ENCODE peak calls at places on chromosomes 13 and 19, in eight cellular contexts. R is Kasumi-1; M is mucosa of gallbladder; C is fibroblast of pulmonary artery; D is EL; E is foreskin fibroblast; Y is hepatic stellate cell; H is stimulated activated CD4-positive, alpha-beta T cell treated with anti-CD3 and anti-CD28 coated beads, Interleukin-12 subunit alpha, Interleukin-12 subunit beta, amount 100 ng/mL, for 48 hours. V is an unnamed sample.

GRCh38 chr13:99303863-99304521 is 3.2 kb downstream of the GPR183 start:
- DNase-seq in E (no peak), R (peak; percentile 24), D (no peak), Y (no peak), M (peak; percentile 26), H (peak; percentile 68), C (no peak), V (no peak)

GRCh38 chr13:99269627-99270252 is 11.6 kb upstream of the GPR18 start:
- DNase-seq in E (peak; percentile 55), Y (peak; percentile 22), H (no peak), D (peak; percentile 48), M (no peak), R (peak; percentile 78), C (peak; percentile 80), V (peak; percentile 49)

GRCh38 chr13:80033286-80033685 is 307.6 kb downstream of the SPRY2 start:
- DNase-seq in Y (no peak), M (no peak), C (no peak), D (no peak), R (no peak), E (no peak), H (no peak), V (no peak)

GRCh38 chr13:106471957-106472543 is 63.4 kb downstream of the EFNB2 start:
- DNase-seq in H (no peak), D (peak; percentile 91), R (no peak), M (peak; percentile 31), C (peak; percentile 80), E (peak; percentile 68), Y (peak; percentile 85), V (peak; percentile 35)

GRCh38 chr19:4140237-4140711 is 13.2 kb upstream of the CREB3L3 start:
- DNase-seq in H (no peak), M (no peak), E (peak; percentile 48), C (peak; percentile 75), R (peak; percentile 84), Y (peak; percentile 84), D (peak; percentile 67), V (no peak)

GRCh38 chr13:84481958-84482357 is 599.7 kb upstream of the SLITRK1 start:
- DNase-seq in H (no peak), D (peak; percentile 25), C (peak; percentile 65), Y (peak; percentile 1), E (peak; percentile 44), R (no peak), M (no peak), V (peak; percentile 40)

GRCh38 chr13:58495668-58496067 is 864.1 kb downstream of the PCDH17 start:
- DNase-seq in H (no peak), R (no peak), E (no peak), D (no peak), M (no peak), Y (no peak), C (no peak), V (no peak)

GRCh38 chr13:22061371-22061805 is 390.5 kb downstream of the FGF9 start:
- DNase-seq in R (no peak), C (no peak), D (no peak), E (no peak), Y (no peak), H (peak; percentile 43), M (no peak), V (no peak)

GRCh38 chr19:47381653-47382279 is 32.7 kb downstream of the DHX34 start:
- DNase-seq in R (no peak), M (no peak), C (no peak), H (no peak), Y (no peak), D (no peak), E (no peak), V (no peak)

GRCh38 chr13:32940601-32941000 is 75.6 kb upstream of the KL start:
- DNase-seq in Y (peak; percentile 25), H (no peak), E (peak; percentile 2), R (peak; percentile 68), M (peak; percentile 17), C (peak; percentile 44), D (peak; percentile 34), V (peak; percentile 24)

GRCh38 chr13:80654638-80655249 is 313.8 kb upstream of the SPRY2 start:
- DNase-seq in R (no peak), Y (no peak), M (no peak), D (no peak), E (no peak), C (no peak), H (no peak), V (no peak)

GRCh38 chr19:277581-278165 is 13.5 kb downstream of the PLPP2 start:
- DNase-seq in M (no peak), Y (no peak), H (no peak), E (no peak), C (peak; percentile 56), D (no peak), R (peak; percentile 24), V (no peak)

GRCh38 chr13:72255908-72256307 is 388.9 kb upstream of the DACH1 start:
- DNase-seq in Y (no peak), M (peak; percentile 19), R (peak; percentile 32), D (peak; percentile 43), E (no peak), H (no peak), C (peak; percentile 20), V (peak; percentile 41)

GRCh38 chr13:97757807-97758206 is 195.7 kb upstream of the IPO5 start:
- DNase-seq in R (no peak), D (no peak), H (no peak), M (no peak), C (peak; percentile 89), Y (no peak), E (no peak), V (no peak)

GRCh38 chr13:85241045-85241444 is 558.2 kb downstream of the SLITRK6 start:
- DNase-seq in E (peak; percentile 16), H (no peak), R (no peak), M (no peak), Y (no peak), D (peak; percentile 50), C (peak; percentile 64), V (peak; percentile 27)

GRCh38 chr13:111344471-111345191 is 24.2 kb downstream of the TEX29 start:
- DNase-seq in R (no peak), C (peak; percentile 3), Y (peak; percentile 37), E (peak; percentile 78), M (no peak), D (peak; percentile 76), H (no peak), V (no peak)

GRCh38 chr19:51277112-51277511 is 26.2 kb downstream of the SIGLECL1 start:
- DNase-seq in D (no peak), Y (no peak), R (no peak), E (no peak), H (no peak), C (no peak), M (no peak), V (no peak)